ENCODE peak calls at places on chromosomes 11 and 22, in eight cellular contexts. S, J, C, B, I, D, O and U are unnamed samples.

GRCh38 chr11:30012346-30012745 is 4.5 kb downstream of the KCNA4 start:
- DNase-seq in I (no peak), O (no peak), B (no peak), S (no peak), D (no peak), C (no peak), J (no peak), U (no peak)

GRCh38 chr11:119734788-119735187 is 5.8 kb upstream of the NECTIN1 start:
- DNase-seq in D (no peak), B (no peak), C (no peak), J (no peak), S (peak; percentile 52), O (no peak), I (no peak), U (no peak)

GRCh38 chr22:37330200-37331033 is 48.1 kb downstream of the CYTH4 start:
- DNase-seq in C (peak; percentile 72), I (peak; percentile 43), J (peak; percentile 66), D (peak; percentile 66), B (peak; percentile 91), O (peak; percentile 65), S (peak; percentile 76), U (no peak)

GRCh38 chr22:30880847-30881246 is 87.7 kb downstream of the MORC2 start:
- DNase-seq in C (no peak), O (no peak), D (no peak), S (no peak), I (no peak), J (no peak), B (no peak), U (no peak)

GRCh38 chr11:8593935-8594909 is at the start of gene STK33:
- DNase-seq in C (no peak), S (peak; percentile 84), J (peak; percentile 75), I (peak; percentile 66), B (peak; percentile 76), D (peak; percentile 49), O (no peak), U (peak; percentile 52)

GRCh38 chr11:106167085-106167484 is 89.6 kb downstream of the AASDHPPT start:
- DNase-seq in O (no peak), J (no peak), D (no peak), S (no peak), B (no peak), I (no peak), C (no peak), U (no peak)

GRCh38 chr22:30289980-30290313 is 642 bp upstream of the CASTOR1 start:
- DNase-seq in B (no peak), D (no peak), J (no peak), O (no peak), S (no peak), C (no peak), I (no peak), U (no peak)

GRCh38 chr11:12200359-12201015 is 90.1 kb downstream of the MICAL2 start:
- DNase-seq in S (peak; percentile 68), D (peak; percentile 69), O (peak; percentile 68), J (no peak), C (peak; percentile 76), B (no peak), I (no peak), U (no peak)

GRCh38 chr22:50674606-50675552 is 2.3 kb downstream of the SHANK3 start:
- DNase-seq in I (peak; percentile 71), S (peak; percentile 72), O (peak; percentile 82), B (peak; percentile 90), C (peak; percentile 78), J (no peak), D (peak; percentile 75), U (peak; percentile 29)

GRCh38 chr11:114377612-114378267 is 22.6 kb downstream of the C11orf71 start:
- DNase-seq in J (no peak), O (peak; percentile 47), I (no peak), D (no peak), B (no peak), C (peak; percentile 78), S (no peak), U (no peak)

GRCh38 chr11:72009156-72009555 is 10.4 kb downstream of the IL18BP start:
- DNase-seq in B (no peak), C (no peak), I (no peak), S (no peak), O (no peak), D (no peak), J (no peak), U (no peak)

GRCh38 chr22:23220485-23221350 is 40.4 kb downstream of the BCR start:
- DNase-seq in O (peak; percentile 49), S (no peak), B (no peak), D (no peak), I (no peak), C (peak; percentile 55), J (peak; percentile 84), U (peak; percentile 39)

GRCh38 chr11:1150769-1151365 is 6.9 kb upstream of the MUC5AC start:
- DNase-seq in J (peak; percentile 18), B (no peak), I (peak; percentile 60), D (no peak), O (no peak), C (no peak), S (no peak), U (no peak)

GRCh38 chr11:94525933-94526332 is 13.7 kb downstream of the C11orf97 start:
- DNase-seq in I (peak; percentile 88), B (no peak), S (peak; percentile 78), J (peak; percentile 90), D (peak; percentile 85), O (peak; percentile 54), C (peak; percentile 48), U (no peak)

GRCh38 chr11:16632295-16633200 is 105.9 kb upstream of the C11orf58 start:
- DNase-seq in D (no peak), J (peak; percentile 20), C (peak; percentile 64), I (no peak), B (no peak), S (no peak), O (peak; percentile 43), U (no peak)

GRCh38 chr11:14636119-14636518 is 7.5 kb upstream of the PDE3B start:
- DNase-seq in B (no peak), D (no peak), S (no peak), I (no peak), O (no peak), J (peak; percentile 68), C (no peak), U (no peak)

GRCh38 chr11:14189874-14190273 is 169.1 kb downstream of the RRAS2 start:
- DNase-seq in D (no peak), S (peak; percentile 23), J (peak; percentile 18), O (no peak), I (no peak), B (no peak), C (no peak), U (no peak)

GRCh38 chr11:88779551-88779950 is 286.2 kb downstream of the GRM5 start:
- DNase-seq in C (no peak), J (no peak), D (no peak), O (peak; percentile 50), S (no peak), I (no peak), B (no peak), U (no peak)

GRCh38 chr22:38074181-38075104 is 9.5 kb downstream of the SLC16A8 start:
- DNase-seq in I (no peak), J (no peak), D (no peak), S (no peak), C (no peak), B (peak; percentile 81), O (peak; percentile 20), U (no peak)

GRCh38 chr11:75547617-75548054 is 14.4 kb upstream of the SERPINH1 start:
- DNase-seq in C (no peak), S (peak; percentile 78), I (peak; percentile 74), O (no peak), J (no peak), D (peak; percentile 78), B (peak; percentile 84), U (no peak)

GRCh38 chr11:65637794-65638317 is at the start of gene SIPA1:
- DNase-seq in B (peak; percentile 89), C (peak; percentile 26), J (peak; percentile 62), O (peak; percentile 73), I (peak; percentile 78), S (peak; percentile 82), D (peak; percentile 86), U (peak; percentile 86)

GRCh38 chr11:91173701-91174100 is 950.9 kb upstream of the CHORDC1 start:
- DNase-seq in I (no peak), D (no peak), C (peak; percentile 63), B (no peak), O (peak; percentile 65), J (no peak), S (no peak), U (no peak)

GRCh38 chr11:116731097-116731761 is 41.6 kb downstream of the BUD13 start:
- DNase-seq in O (no peak), J (no peak), D (no peak), S (no peak), I (no peak), B (peak; percentile 61), C (no peak), U (no peak)
- TF ChIP-seq CTCF in O (no peak), J (no peak), D (no peak), S (no peak), I (no peak), B (no peak), C (no peak), U (no peak)

GRCh38 chr11:73019996-73020395 is 122.1 kb downstream of the FCHSD2 start:
- DNase-seq in J (no peak), I (no peak), B (no peak), D (no peak), O (no peak), S (no peak), C (no peak), U (no peak)

GRCh38 chr11:73017024-73017751 is 124.9 kb downstream of the FCHSD2 start:
- DNase-seq in J (no peak), S (no peak), C (no peak), D (no peak), O (no peak), I (no peak), B (no peak), U (no peak)

GRCh38 chr11:73024646-73025045 is 117.5 kb downstream of the FCHSD2 start:
- DNase-seq in C (no peak), O (no peak), I (no peak), J (no peak), B (no peak), D (no peak), S (no peak), U (no peak)

GRCh38 chr11:73019448-73019847 is 122.7 kb downstream of the FCHSD2 start:
- DNase-seq in D (no peak), S (no peak), O (no peak), C (no peak), B (no peak), I (no peak), J (no peak), U (no peak)
- TF ChIP-seq CTCF in D (no peak), S (no peak), O (no peak), C (no peak), B (no peak), I (no peak), J (no peak), U (no peak)

DNA sequence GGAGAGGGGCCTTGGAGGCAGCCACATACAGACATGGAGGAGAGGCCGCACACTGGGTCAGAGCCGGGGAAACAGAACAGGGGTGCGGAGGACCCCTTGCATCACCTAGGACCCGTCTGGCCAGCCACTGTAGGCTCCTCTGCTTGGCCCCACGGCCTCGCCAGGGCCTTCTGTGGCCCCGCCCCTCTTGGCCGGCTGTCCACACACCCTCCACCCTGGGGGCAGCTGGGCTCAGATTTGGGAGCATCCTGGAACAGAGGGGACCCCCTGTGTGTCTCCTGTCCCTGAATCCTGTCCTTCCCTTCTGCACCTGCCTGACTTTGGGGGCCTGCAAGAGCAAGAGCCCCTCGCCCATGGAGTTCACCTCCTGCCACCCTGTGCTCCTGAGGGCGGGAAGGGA is 7.9 kb upstream of the TH start:
- DNase-seq in J (no peak), C (no peak), D (no peak), S (no peak), B (no peak), I (no peak), O (no peak), U (no peak)
- TF ChIP-seq CTCF in J (no peak), C (no peak), D (no peak), S (no peak), B (no peak), I (no peak), O (no peak), U (no peak)

GRCh38 chr11:133966924-133967598 is 10.3 kb upstream of the IGSF9B start:
- DNase-seq in D (no peak), S (peak; percentile 66), I (peak; percentile 38), J (no peak), O (no peak), C (no peak), B (peak; percentile 85), U (no peak)
- TF ChIP-seq CTCF in D (no peak), S (peak; percentile 24), I (peak; percentile 41), J (no peak), O (peak; percentile 15), C (peak; percentile 56), B (peak; percentile 15), U (no peak)